ENCODE peak calls at places on chromosomes 4 and X, in four cellular contexts. R is astrocyte of the cerebellum; T is activated CD4-positive, alpha-beta T cell treated with anti-CD3 and anti-CD28 coated beads, Interleukin-2, amount 50 U/mL, for 4 hours; A is EL. E is an unnamed sample.

GRCh38 chrX:68936186-68936585 is 107.4 kb downstream of the EFNB1 start:
- DNase-seq in A (no peak), R (no peak), T (no peak), E (no peak)

GRCh38 chr4:76301775-76302162 is 4.8 kb upstream of the STBD1 start:
- DNase-seq in R (no peak), A (peak; percentile 29), T (no peak), E (peak; percentile 3)

GRCh38 chrX:12978205-12979010 is 3.5 kb downstream of the TMSB4X start:
- DNase-seq in T (peak; percentile 67), A (peak; percentile 69), R (no peak), E (peak; percentile 79)

GRCh38 chr4:106803107-106803506 is 233.0 kb downstream of the DKK2 start:
- DNase-seq in R (no peak), T (no peak), A (peak; percentile 57), E (no peak)

GRCh38 chr4:108426493-108426892 is 193.9 kb upstream of the RPL34 start:
- DNase-seq in T (no peak), A (peak; percentile 44), R (no peak), E (peak; percentile 84)

GRCh38 chr4:53635697-53636483 is 44.6 kb upstream of the LNX1 start:
- DNase-seq in R (no peak), T (no peak), A (no peak), E (peak; percentile 31)

GRCh38 chr4:8315343-8316250 is 46.0 kb downstream of the HTRA3 start:
- DNase-seq in A (peak; percentile 85), R (peak; percentile 59), T (no peak), E (peak; percentile 81)

GRCh38 chr4:168589154-168589553 is 92.3 kb downstream of the PALLD start:
- DNase-seq in T (no peak), A (peak; percentile 81), R (peak; percentile 83), E (peak; percentile 89)

GRCh38 chr4:13323916-13324315 is 160.2 kb downstream of the RAB28 start:
- DNase-seq in T (no peak), R (no peak), A (no peak), E (no peak)

E was measured in fibroblast of lung.